ENCODE peak calls at places on chromosomes 1 and 21, in seven cellular contexts. W is pancreas, Y is substantia nigra, R is dorsolateral prefrontal cortex, L is AG04450, C is heart left ventricle, X is fibroblast of lung. B is an unnamed sample.

GRCh38 chr1:224064150-224064549 is 49.8 kb upstream of the FBXO28 start:
- DNase-seq in W (no peak), C (no peak), R (no peak), L (no peak), Y (no peak), X (no peak), B (no peak)

GRCh38 chr1:184747089-184747955 is 7.3 kb downstream of the EDEM3 start:
- DNase-seq in C (no peak), R (no peak), Y (no peak), W (no peak), L (no peak), X (no peak), B (no peak)

GRCh38 chr21:38505654-38506523 is 7.6 kb upstream of the ERG start:
- DNase-seq in X (peak), C (no peak), Y (no peak), L (peak), W (peak), R (no peak), B (no peak)

GRCh38 chr21:17793675-17794123 is 25.5 kb downstream of the C21orf91 start:
- DNase-seq in X (peak), Y (no peak), C (no peak), L (peak), W (no peak), R (no peak), B (no peak)

GRCh38 chr1:15417365-15417934 is 7.8 kb downstream of the EFHD2 start:
- DNase-seq in Y (no peak), R (no peak), C (peak), W (peak), L (no peak), X (peak), B (peak)

GRCh38 chr1:177246710-177247588 is 76.2 kb downstream of the BRINP2 start:
- DNase-seq in C (no peak), L (no peak), R (no peak), Y (no peak), X (peak), W (peak), B (no peak)

GRCh38 chr1:215665212-215665611 is 98.1 kb downstream of the KCTD3 start:
- DNase-seq in W (no peak), X (peak), C (no peak), L (peak), Y (no peak), R (no peak), B (no peak)

GRCh38 chr1:200353232-200353631 is 56.6 kb downstream of the ZNF281 start:
- DNase-seq in W (no peak), R (no peak), C (no peak), X (no peak), Y (no peak), L (no peak), B (no peak)

DNA sequence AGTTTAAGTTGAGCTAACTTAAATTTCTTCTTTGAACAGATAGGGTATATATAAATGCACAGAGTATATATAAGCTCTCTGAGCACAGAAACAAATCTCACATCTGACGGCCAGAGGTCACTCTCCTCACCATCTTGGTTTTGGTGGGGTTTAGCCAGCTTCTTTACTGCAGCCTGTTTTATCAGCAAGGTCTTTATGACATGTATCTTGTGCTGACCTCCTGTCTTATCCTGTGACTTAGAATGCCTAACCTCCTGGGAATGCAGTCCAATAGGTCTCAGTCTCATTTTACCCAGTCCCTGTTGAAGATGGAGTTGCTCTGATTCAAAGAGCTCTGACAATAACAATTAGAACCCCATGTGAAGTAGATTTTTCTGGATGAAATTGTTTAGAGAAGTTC is 1.6 kb upstream of the MOV10 start:
- DNase-seq in L (no peak), R (no peak), W (no peak), C (no peak), X (no peak), Y (no peak), B (no peak)
- H3K27ac ChIP-seq in L (no peak), R (peak), W (no peak), C (no peak), X (no peak), Y (no peak), B (no peak)

GRCh38 chr1:174990382-174990999 is 9.3 kb upstream of the CACYBP start:
- DNase-seq in Y (no peak), W (no peak), X (no peak), R (no peak), L (no peak), C (no peak), B (no peak)
- H3K27ac ChIP-seq in Y (peak), W (peak), X (peak), R (peak), L (no peak), C (peak), B (peak)

DNA sequence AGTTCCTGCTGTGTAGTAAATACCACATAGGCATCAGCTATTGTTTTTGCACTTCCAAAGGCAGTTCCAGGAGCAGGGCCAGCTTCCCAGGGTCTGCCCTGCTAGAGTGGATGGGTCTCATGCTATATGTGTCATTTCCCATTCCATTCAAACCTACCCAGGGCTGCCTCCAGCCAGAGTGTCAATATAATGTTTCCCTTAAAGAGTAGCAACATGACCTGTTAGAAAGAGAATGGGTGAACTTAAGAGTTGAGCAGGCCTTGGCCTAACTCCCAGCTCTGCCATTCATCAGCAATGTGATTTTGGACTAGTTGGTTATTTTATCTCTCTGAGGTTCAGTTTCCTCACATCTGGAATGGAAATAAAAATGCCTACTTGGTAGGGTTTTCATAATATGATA is 44.9 kb downstream of the RAB3B start:
- DNase-seq in X (peak), W (no peak), R (no peak), L (no peak), C (no peak), Y (no peak), B (no peak)
- H3K27ac ChIP-seq in X (no peak), W (no peak), R (peak), L (no peak), C (no peak), Y (no peak), B (no peak)

DNA sequence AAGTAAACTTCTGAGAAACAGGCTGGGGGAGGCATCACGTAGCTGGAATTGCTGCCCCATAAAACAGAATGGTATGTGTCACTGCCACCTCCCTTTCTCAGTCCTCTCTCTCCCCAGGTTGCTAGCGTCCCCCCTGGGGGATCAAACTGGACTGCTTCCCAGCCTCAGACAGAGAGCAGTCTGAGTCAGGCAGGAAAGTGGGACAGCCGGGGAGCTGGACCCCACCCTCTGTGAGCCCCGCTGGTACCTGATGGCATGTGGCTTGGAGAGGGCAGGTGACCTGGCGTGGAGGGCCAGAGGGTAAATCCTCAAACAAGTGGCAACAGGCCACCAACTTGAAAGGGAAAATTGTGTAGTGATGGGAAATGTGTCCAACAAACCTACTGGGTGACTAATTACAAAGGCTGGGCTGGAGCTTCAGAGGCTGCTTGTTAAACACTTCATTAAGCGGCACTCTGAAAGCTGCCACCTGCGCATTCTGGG is 1.0 kb upstream of the SFN start:
- DNase-seq in C (no peak), X (no peak), R (no peak), W (no peak), L (no peak), Y (no peak), B (no peak)
- H3K27ac ChIP-seq in C (no peak), X (no peak), R (no peak), W (no peak), L (no peak), Y (no peak), B (no peak)

GRCh38 chr1:43493661-43494450 is 36.8 kb upstream of the PTPRF start:
- DNase-seq in X (no peak), W (no peak), L (no peak), Y (no peak), C (no peak), R (no peak), B (no peak)
- H3K27ac ChIP-seq in X (no peak), W (no peak), L (no peak), Y (no peak), C (no peak), R (no peak), B (no peak)

GRCh38 chr1:234605983-234606730 is 3.8 kb downstream of the IRF2BP2 start:
- DNase-seq in R (no peak), W (peak), X (peak), Y (no peak), C (peak), L (no peak), B (no peak)
- H3K27ac ChIP-seq in R (peak), W (peak), X (peak), Y (peak), C (peak), L (peak), B (peak)

GRCh38 chr1:109470245-109470644 is 3.9 kb downstream of the SYPL2 start:
- DNase-seq in C (no peak), L (no peak), W (no peak), R (no peak), X (no peak), Y (no peak), B (no peak)

GRCh38 chr1:109468903-109469302 is 2.6 kb downstream of the SYPL2 start:
- DNase-seq in Y (no peak), L (no peak), R (no peak), W (no peak), X (no peak), C (no peak), B (no peak)

GRCh38 chr1:109466440-109467300 is at the start of gene SYPL2:
- DNase-seq in R (no peak), W (peak), L (no peak), C (peak), Y (no peak), X (peak), B (no peak)

GRCh38 chr1:109467301-109467777 is 993 bp downstream of the SYPL2 start:
- DNase-seq in C (no peak), R (no peak), X (no peak), W (no peak), L (no peak), Y (no peak), B (no peak)

DNA sequence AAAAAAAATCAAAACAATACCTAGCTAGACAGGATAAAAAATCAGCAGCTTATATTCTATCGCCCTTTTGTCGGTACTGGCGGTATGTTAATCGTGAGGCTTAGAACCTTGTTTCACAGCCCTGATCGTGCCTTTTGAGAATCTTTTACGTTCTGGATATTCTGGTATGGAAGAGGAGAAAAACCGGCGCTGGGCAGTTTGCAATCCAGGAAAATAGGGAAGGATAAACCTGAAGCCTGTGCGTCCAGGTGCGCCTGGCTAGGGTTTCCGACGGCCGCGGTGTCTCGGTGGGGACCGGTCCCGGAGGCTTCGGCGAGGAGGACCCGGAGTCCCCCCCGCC is 276 bp upstream of the SYPL2 start:
- DNase-seq in C (no peak), Y (no peak), X (no peak), L (no peak), W (no peak), R (no peak), B (no peak)
- H3K27ac ChIP-seq in C (peak), Y (no peak), X (no peak), L (no peak), W (peak), R (no peak), B (peak)

GRCh38 chr1:192485692-192486436 is 89.7 kb upstream of the RGS1 start:
- DNase-seq in R (no peak), L (peak), Y (no peak), X (peak), W (peak), C (peak), B (no peak)
- H3K27ac ChIP-seq in R (no peak), L (no peak), Y (no peak), X (peak), W (peak), C (no peak), B (peak)

DNA sequence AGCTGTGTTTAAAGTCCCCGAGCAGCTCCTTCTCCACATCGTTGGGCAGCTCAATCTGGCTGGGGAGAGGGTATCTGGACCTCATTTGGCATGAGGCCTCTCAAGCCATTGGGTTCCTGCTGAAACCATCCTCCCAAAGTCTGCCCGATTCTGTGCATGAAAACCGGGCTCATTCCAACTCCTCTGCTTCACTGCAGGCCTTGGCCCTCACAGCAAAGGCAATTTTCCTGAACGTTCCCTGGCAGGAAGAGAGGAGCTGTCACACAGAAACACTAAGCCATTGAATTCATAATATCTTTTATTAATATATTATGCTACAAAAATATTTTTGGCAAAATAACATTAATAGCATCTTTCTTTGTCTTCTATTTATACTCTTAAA is 236.9 kb downstream of the TRABD2B start:
- DNase-seq in R (no peak), W (no peak), C (no peak), Y (no peak), X (no peak), L (no peak), B (no peak)
- H3K27ac ChIP-seq in R (no peak), W (no peak), C (no peak), Y (no peak), X (no peak), L (no peak), B (no peak)

DNA sequence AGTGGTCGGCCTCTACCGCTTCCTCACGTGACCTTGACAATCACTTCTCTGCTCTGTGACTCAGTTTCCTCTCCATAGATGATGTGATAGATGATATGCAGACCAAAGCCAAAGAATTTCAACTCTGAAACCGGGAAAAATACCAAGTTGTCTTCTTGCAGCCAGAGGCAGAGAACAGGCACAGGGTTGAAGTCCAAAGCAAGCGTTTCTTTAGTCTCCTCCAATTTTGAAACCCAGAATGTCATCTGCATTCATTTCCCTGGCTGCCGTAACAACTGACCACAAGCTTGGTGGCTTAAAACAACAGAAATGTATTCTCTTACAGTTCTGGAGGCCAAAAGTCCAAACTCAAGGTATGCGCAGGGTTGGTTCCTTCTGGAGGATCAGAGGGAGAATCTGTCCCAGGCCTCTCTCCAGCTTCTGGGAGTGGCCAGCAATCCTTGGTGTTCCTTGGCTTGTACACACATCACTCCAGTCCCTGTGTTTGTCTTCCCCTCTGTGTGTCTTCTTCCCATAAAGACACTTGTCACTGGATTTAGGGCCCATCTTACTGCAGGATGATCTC is 30.3 kb upstream of the H6PD start:
- DNase-seq in L (no peak), Y (no peak), X (no peak), C (no peak), R (no peak), W (no peak), B (no peak)
- H3K27ac ChIP-seq in L (no peak), Y (no peak), X (no peak), C (no peak), R (no peak), W (no peak), B (no peak)

B was measured in Peyer's patch.